ENCODE peak calls at places on chromosomes 6 and 20, in five cellular contexts. G, M, J, L and W are unnamed samples.

GRCh38 chr6:12962529-12962928 is 246.0 kb downstream of the PHACTR1 start:
- DNase-seq in G (no peak), M (peak; percentile 24), J (no peak), L (no peak), W (no peak)

GRCh38 chr6:107491791-107492674 is 2.1 kb downstream of the SOBP start:
- DNase-seq in G (peak; percentile 37), M (peak; percentile 52), J (no peak), L (no peak), W (no peak)

GRCh38 chr6:111874030-111874425 is 776 bp upstream of the FYN start:
- DNase-seq in G (no peak), M (peak; percentile 39), J (no peak), L (peak; percentile 66), W (no peak)

GRCh38 chr6:40972814-40973213 is 66.2 kb downstream of the UNC5CL start:
- DNase-seq in G (no peak), M (no peak), J (no peak), L (no peak), W (no peak)

GRCh38 chr20:53943522-53944291 is 126.7 kb downstream of the BCAS1 start:
- DNase-seq in G (peak; percentile 41), M (peak; percentile 54), J (no peak), L (peak; percentile 25), W (peak; percentile 74)

GRCh38 chr6:130421567-130421966 is 55.8 kb downstream of the TMEM200A start:
- DNase-seq in G (no peak), M (peak; percentile 71), J (no peak), L (no peak), W (no peak)

GRCh38 chr20:6299451-6299850 is 176.6 kb upstream of the FERMT1 start:
- DNase-seq in G (no peak), M (no peak), J (no peak), L (no peak), W (no peak)

GRCh38 chr20:20411382-20411781 is 43.5 kb downstream of the INSM1 start:
- DNase-seq in G (no peak), M (no peak), J (no peak), L (no peak), W (no peak)

GRCh38 chr6:170063851-170064617 is 226.8 kb downstream of the DLL1 start:
- DNase-seq in G (no peak), M (no peak), J (no peak), L (no peak), W (peak; percentile 19)

GRCh38 chr20:23152308-23152892 is 66.3 kb upstream of the CD93 start:
- DNase-seq in G (peak; percentile 92), M (peak; percentile 86), J (no peak), L (no peak), W (no peak)

GRCh38 chr6:11140061-11140460 is 28.5 kb upstream of the ERVFRD-1 start:
- DNase-seq in G (no peak), M (peak; percentile 58), J (no peak), L (no peak), W (no peak)

GRCh38 chr20:4190792-4191519 is 175.6 kb upstream of the RNF24 start:
- DNase-seq in G (no peak), M (no peak), J (no peak), L (no peak), W (no peak)

GRCh38 chr6:134174790-134175531 is 122.5 kb upstream of the SLC2A12 start:
- DNase-seq in G (peak; percentile 87), M (peak; percentile 93), J (peak; percentile 91), L (peak; percentile 92), W (peak; percentile 72)

GRCh38 chr6:148551226-148551625 is 195.6 kb upstream of the UST start:
- DNase-seq in G (no peak), M (no peak), J (no peak), L (no peak), W (no peak)

GRCh38 chr20:48733296-48733790 is 94.5 kb downstream of the PREX1 start:
- DNase-seq in G (no peak), M (peak; percentile 28), J (no peak), L (no peak), W (peak; percentile 54)

GRCh38 chr6:7183707-7184106 is 75.9 kb downstream of the RREB1 start:
- DNase-seq in G (no peak), M (no peak), J (no peak), L (no peak), W (no peak)